ENCODE peak calls at places on chromosome 1, in four cellular contexts. E is fibroblast of mammary gland, D is astrocyte of the spinal cord, N is AG10803. C is an unnamed sample.

GRCh38 chr1:175471039-175471800 is 272.2 kb downstream of the TNR start:
- DNase-seq in D (peak), E (peak), N (peak), C (no peak)

GRCh38 chr1:3564921-3565831 is 46.1 kb downstream of the MEGF6 start:
- DNase-seq in N (no peak), E (peak), D (no peak), C (peak)

GRCh38 chr1:201624741-201625646 is 86.1 kb downstream of the NAV1 start:
- DNase-seq in D (peak), N (peak), E (peak), C (peak)

GRCh38 chr1:26745191-26745590 is 42.6 kb upstream of the PIGV start:
- DNase-seq in N (peak), D (peak), E (peak), C (peak)

GRCh38 chr1:110421159-110421777 is 13.8 kb upstream of the LAMTOR5 start:
- DNase-seq in N (peak), E (peak), D (peak), C (peak)

GRCh38 chr1:230758705-230759354 is 11.6 kb downstream of the CAPN9 start:
- DNase-seq in D (no peak), E (peak), N (peak), C (no peak)

GRCh38 chr1:89390707-89391106 is 26.8 kb downstream of the GBP6 start:
- DNase-seq in E (no peak), D (no peak), N (no peak), C (no peak)

GRCh38 chr1:219171192-219171935 is 2.3 kb upstream of the LYPLAL1 start:
- DNase-seq in E (peak), N (peak), D (no peak), C (peak)

GRCh38 chr1:216464489-216464888 is 41.2 kb upstream of the USH2A start:
- DNase-seq in D (peak), N (peak), E (peak), C (peak)

GRCh38 chr1:23544444-23545389 is 13.7 kb upstream of the E2F2 start:
- DNase-seq in D (peak), E (peak), N (peak), C (peak)

GRCh38 chr1:23545851-23546250 is 13.4 kb downstream of the ID3 start:
- DNase-seq in N (no peak), E (no peak), D (no peak), C (no peak)

GRCh38 chr1:23543707-23544443 is 12.8 kb upstream of the E2F2 start:
- DNase-seq in E (no peak), N (peak), D (no peak), C (no peak)

GRCh38 chr1:23548704-23549143 is 10.6 kb downstream of the ID3 start:
- DNase-seq in E (peak), N (peak), D (no peak), C (peak)

DNA sequence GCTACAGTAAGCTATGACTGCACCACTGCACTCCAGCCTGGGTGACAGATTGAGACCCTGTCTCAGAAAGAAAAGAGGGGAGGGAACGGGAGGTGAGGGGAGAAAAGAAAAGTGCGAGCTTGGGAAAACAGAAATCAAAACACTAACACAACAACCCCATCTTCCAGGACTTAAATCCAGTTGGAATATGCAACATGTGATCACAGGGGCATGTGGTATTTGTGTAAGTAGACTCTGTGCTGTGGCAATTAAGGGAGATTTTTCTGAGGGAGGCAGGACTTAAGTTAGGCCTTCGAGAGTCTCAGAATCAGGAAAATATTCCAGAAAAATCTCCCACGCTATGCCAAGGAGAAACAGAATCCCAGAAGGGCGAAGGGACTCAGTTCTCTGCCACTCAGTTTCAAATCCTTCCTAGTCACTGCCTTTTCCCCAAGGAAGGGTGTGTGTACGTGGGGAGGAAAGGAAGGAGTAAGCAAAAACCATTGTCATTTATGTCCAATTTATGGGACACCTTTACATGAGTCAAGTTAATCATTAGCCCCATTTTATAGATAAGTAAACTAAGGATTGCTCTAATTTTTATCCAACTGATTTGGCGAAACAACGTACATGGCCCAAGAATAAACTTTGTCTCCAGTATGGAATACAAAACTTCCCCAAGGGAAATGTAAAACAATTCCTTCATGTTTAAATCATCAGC is 12.3 kb downstream of the ID3 start:
- DNase-seq in N (no peak), E (no peak), D (no peak), C (no peak)
- H3K4me3 ChIP-seq in N (no peak), E (no peak), D (no peak), C (no peak)

GRCh38 chr1:12309783-12310742 is 80.2 kb downstream of the VPS13D start:
- DNase-seq in E (peak), D (peak), N (peak), C (peak)
- H3K4me3 ChIP-seq in E (no peak), D (no peak), N (no peak), C (no peak)

GRCh38 chr1:167707942-167708341 is 13.8 kb upstream of the MPZL1 start:
- DNase-seq in D (no peak), E (no peak), N (no peak), C (no peak)

GRCh38 chr1:167706931-167707877 is 14.6 kb upstream of the MPZL1 start:
- DNase-seq in E (no peak), D (no peak), N (no peak), C (no peak)

GRCh38 chr1:167705250-167705649 is 16.5 kb upstream of the MPZL1 start:
- DNase-seq in D (no peak), E (no peak), N (no peak), C (no peak)

GRCh38 chr1:167704767-167705166 is 17.0 kb upstream of the MPZL1 start:
- DNase-seq in N (no peak), D (no peak), E (no peak), C (no peak)

GRCh38 chr1:167706363-167706762 is 15.4 kb upstream of the MPZL1 start:
- DNase-seq in E (no peak), N (no peak), D (no peak), C (no peak)
- H3K4me3 ChIP-seq in E (no peak), N (no peak), D (no peak), C (no peak)

GRCh38 chr1:187338762-187339412 is 510.1 kb downstream of the PLA2G4A start:
- DNase-seq in N (no peak), D (no peak), E (no peak), C (no peak)
- H3K4me3 ChIP-seq in N (no peak), D (no peak), E (no peak), C (no peak)

GRCh38 chr1:166132496-166132895 is 34.3 kb downstream of the FAM78B start:
- DNase-seq in D (no peak), N (no peak), E (no peak), C (no peak)
- H3K4me3 ChIP-seq in D (no peak), N (no peak), E (no peak), C (no peak)

C was measured in choroid plexus epithelial cell.